ENCODE peak calls at places on chromosomes 2 and 18, in six cellular contexts. G is H1, L is HepG2, S is HCT116, X is K562, Y is GM12878. W is an unnamed sample.

GRCh38 chr2:202941771-202942170 is 29.7 kb downstream of the CARF start:
- DNase-seq in G (no peak), L (no peak), S (no peak), X (no peak), Y (no peak), W (no peak)

GRCh38 chr2:108288534-108289106 is at the start of gene SULT1C2:
- DNase-seq in G (peak; percentile 13), L (peak; percentile 83), S (peak; percentile 16), X (no peak), Y (no peak), W (no peak)

GRCh38 chr2:67389286-67389685 is 7.8 kb upstream of the ETAA1 start:
- DNase-seq in G (no peak), L (no peak), S (no peak), X (no peak), Y (no peak), W (no peak)

GRCh38 chr2:11482473-11483031 is 16.6 kb upstream of the E2F6 start:
- DNase-seq in G (no peak), L (no peak), S (no peak), X (no peak), Y (no peak), W (peak; percentile 60)

GRCh38 chr2:191705084-191705483 is 27.1 kb downstream of the NABP1 start:
- DNase-seq in G (no peak), L (no peak), S (no peak), X (no peak), Y (no peak), W (no peak)

GRCh38 chr2:74917702-74918619 is 40.5 kb upstream of the POLE4 start:
- DNase-seq in G (no peak), L (peak; percentile 91), S (no peak), X (no peak), Y (no peak), W (peak; percentile 8)

GRCh38 chr2:237892936-237893595 is 33.6 kb downstream of the RAMP1 start:
- DNase-seq in G (no peak), L (no peak), S (no peak), X (no peak), Y (no peak), W (no peak)

GRCh38 chr18:49697049-49697448 is 116.3 kb downstream of the ACAA2 start:
- DNase-seq in G (no peak), L (no peak), S (no peak), X (no peak), Y (no peak), W (no peak)

GRCh38 chr2:210099940-210100339 is 71.3 kb downstream of the KANSL1L start:
- DNase-seq in G (peak; percentile 2), L (no peak), S (no peak), X (no peak), Y (no peak), W (no peak)
- TF ChIP-seq JUND in G (no peak), L (no peak), S (no peak), X (no peak), Y (no peak), W (no peak)

GRCh38 chr2:20164734-20165242 is 60.1 kb downstream of the SDC1 start:
- DNase-seq in G (no peak), L (no peak), S (no peak), X (no peak), Y (no peak), W (no peak)
- TF ChIP-seq JUND in G (no peak), L (no peak), S (no peak), X (no peak), Y (no peak), W (no peak)

GRCh38 chr2:168198476-168199192 is 48.8 kb downstream of the STK39 start:
- DNase-seq in G (no peak), L (peak; percentile 82), S (peak; percentile 88), X (no peak), Y (no peak), W (no peak)
- TF ChIP-seq JUND in G (no peak), L (no peak), S (no peak), X (no peak), Y (no peak), W (no peak)

DNA sequence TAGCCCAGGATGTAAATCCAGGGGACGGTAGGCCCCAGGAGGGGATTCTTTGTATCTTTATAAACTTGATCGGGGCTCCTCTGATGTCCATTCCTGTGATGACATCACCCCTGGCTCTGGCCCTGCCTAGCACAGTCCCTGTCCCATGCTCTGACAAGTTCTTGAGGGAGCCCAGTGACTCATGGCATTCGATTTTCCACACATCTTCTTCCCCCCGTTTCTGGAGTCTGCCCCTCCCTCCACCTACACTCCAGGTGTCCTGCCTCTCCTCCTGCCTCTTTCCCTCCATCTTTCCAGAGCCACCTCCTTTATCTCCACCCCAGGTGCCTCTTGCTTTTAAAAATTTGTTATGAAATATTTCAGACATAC is 207.9 kb downstream of the ZBTB7C start:
- DNase-seq in G (no peak), L (no peak), S (peak; percentile 21), X (no peak), Y (no peak), W (no peak)
- TF ChIP-seq JUND in G (no peak), L (no peak), S (peak; percentile 7), X (no peak), Y (no peak), W (no peak)

DNA sequence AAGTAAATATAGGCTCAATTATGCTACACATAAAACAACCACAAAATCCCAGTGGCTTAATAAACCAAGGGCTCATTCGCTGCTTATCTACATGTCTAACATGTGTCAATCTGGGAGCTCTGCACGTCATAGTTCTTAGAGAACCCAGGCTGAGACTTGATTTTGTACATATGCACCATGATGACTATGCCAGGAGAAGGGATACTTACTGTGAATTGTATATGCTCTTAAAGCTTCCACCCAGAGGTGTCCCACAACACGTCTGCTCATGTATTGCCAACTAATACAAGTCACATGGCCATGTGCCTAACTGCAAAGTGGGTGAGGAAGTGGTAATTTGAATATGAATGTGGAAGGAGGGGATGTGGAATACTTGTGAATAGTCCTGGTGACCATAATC is 262.1 kb downstream of the CPS1 start:
- DNase-seq in G (no peak), L (peak; percentile 19), S (no peak), X (no peak), Y (no peak), W (no peak)
- TF ChIP-seq JUND in G (no peak), L (no peak), S (no peak), X (no peak), Y (no peak), W (no peak)

GRCh38 chr2:177298191-177298590 is 33.7 kb upstream of the NFE2L2 start:
- DNase-seq in G (no peak), L (no peak), S (no peak), X (no peak), Y (no peak), W (no peak)
- TF ChIP-seq JUND in G (no peak), L (no peak), S (no peak), X (no peak), Y (no peak), W (no peak)

W was measured in T47D.